ENCODE peak calls at places on chromosomes 3 and 15, in nine cellular contexts. L, C, U, V, J, E, Q, H and D are unnamed samples. For H3K4me1 and H3K9me3, the result is how much of the 10 kb centered on the place peaks cover.

GRCh38 chr3:55159711-55160110 is 231.9 kb upstream of the LRTM1 start:
- DNase-seq in Q (no peak), L (no peak), J (no peak), U (no peak), E (no peak), V (no peak), H (no peak), C (no peak), D (no peak)

GRCh38 chr3:23740517-23741402 is 65.0 kb upstream of the UBE2E1 start:
- DNase-seq in U (no peak), H (peak), J (peak), C (no peak), Q (peak), E (no peak), L (no peak), V (peak), D (peak)

GRCh38 chr15:99412626-99413025 is 153.2 kb upstream of the MEF2A start:
- DNase-seq in J (no peak), Q (no peak), H (no peak), L (no peak), U (peak), V (no peak), C (no peak), E (no peak), D (no peak)

GRCh38 chr15:67201136-67201535 is 53.3 kb downstream of the AAGAB start:
- DNase-seq in C (no peak), V (no peak), J (no peak), H (no peak), L (no peak), E (no peak), Q (no peak), U (no peak), D (no peak)

GRCh38 chr3:107953707-107954106 is 137.1 kb downstream of the CD47 start:
- DNase-seq in L (no peak), V (no peak), C (no peak), E (no peak), J (no peak), H (no peak), U (no peak), Q (no peak), D (no peak)

GRCh38 chr15:79853492-79854328 is 43.1 kb downstream of the MTHFS start:
- DNase-seq in Q (peak), U (no peak), E (peak), H (peak), C (peak), L (peak), V (peak), J (peak), D (peak)

GRCh38 chr15:62868507-62868906 is 174.0 kb upstream of the TPM1 start:
- DNase-seq in J (no peak), H (no peak), V (no peak), E (no peak), Q (peak), U (no peak), C (no peak), L (no peak), D (no peak)

GRCh38 chr3:21457084-21457483 is 293.9 kb downstream of the ZNF385D start:
- DNase-seq in H (no peak), L (no peak), V (no peak), J (no peak), C (no peak), U (no peak), Q (no peak), E (no peak), D (no peak)

GRCh38 chr15:93072011-93072410 is 17.0 kb downstream of the RGMA start:
- DNase-seq in J (no peak), Q (peak), U (no peak), L (no peak), E (no peak), V (peak), C (no peak), H (no peak), D (no peak)

GRCh38 chr3:109275702-109276293 is 40.5 kb downstream of the DPPA2 start:
- DNase-seq in H (peak), U (no peak), J (no peak), E (no peak), C (no peak), Q (peak), V (peak), L (peak), D (no peak)

GRCh38 chr15:87829651-87830050 is 426.9 kb downstream of the NTRK3 start:
- DNase-seq in V (peak), Q (peak), J (no peak), E (peak), L (no peak), C (no peak), H (no peak), U (no peak), D (no peak)

GRCh38 chr3:30332196-30333021 is 274.0 kb upstream of the TGFBR2 start:
- DNase-seq in C (no peak), U (no peak), J (peak), H (no peak), Q (no peak), L (no peak), V (no peak), E (no peak), D (no peak)

GRCh38 chr3:15097889-15098288 is 1.1 kb downstream of the RBSN start:
- DNase-seq in J (no peak), V (no peak), L (no peak), C (no peak), U (no peak), E (no peak), H (no peak), Q (peak), D (no peak)

GRCh38 chr15:83270176-83270575 is 14.3 kb downstream of the BNC1 start:
- DNase-seq in L (no peak), Q (no peak), C (no peak), E (no peak), H (no peak), V (no peak), J (no peak), U (no peak), D (no peak)

GRCh38 chr3:117868766-117869165 is 1159.2 kb downstream of the TUSC7 start:
- DNase-seq in J (no peak), Q (peak), V (no peak), H (no peak), L (no peak), E (no peak), C (no peak), U (no peak), D (no peak)

GRCh38 chr3:122299872-122300460 is 25.1 kb upstream of the CSTA start:
- DNase-seq in C (peak), Q (no peak), J (no peak), H (peak), V (peak), E (no peak), U (no peak), L (no peak), D (no peak)

GRCh38 chr3:133277813-133278212 is 122.0 kb upstream of the BFSP2 start:
- DNase-seq in V (peak), Q (peak), E (no peak), U (no peak), J (no peak), H (no peak), L (no peak), C (no peak), D (no peak)

GRCh38 chr15:31758126-31758525 is 272.2 kb upstream of the CHRNA7 start:
- DNase-seq in C (no peak), V (peak), J (peak), Q (peak), U (no peak), H (peak), E (no peak), L (peak), D (peak)

GRCh38 chr15:68783226-68784054 is 37.3 kb downstream of the ANP32A start:
- DNase-seq in J (peak), C (peak), Q (no peak), H (peak), U (no peak), V (no peak), L (no peak), E (peak), D (no peak)

GRCh38 chr3:124995460-124995994 is 60.3 kb downstream of the HEG1 start:
- DNase-seq in L (peak), H (peak), E (peak), V (peak), J (peak), U (no peak), C (peak), Q (peak), D (peak)

GRCh38 chr3:40588406-40588805 is 63.6 kb downstream of the ZNF621 start:
- DNase-seq in C (no peak), L (no peak), V (no peak), J (no peak), Q (no peak), U (no peak), H (no peak), E (no peak), D (no peak)

GRCh38 chr3:143188881-143189280 is 69.3 kb downstream of the CHST2 start:
- DNase-seq in V (no peak), L (no peak), U (no peak), C (no peak), E (no peak), J (no peak), Q (peak), H (no peak), D (no peak)

GRCh38 chr15:66823601-66824000 is 121.6 kb downstream of the SMAD6 start:
- DNase-seq in U (peak), L (no peak), Q (no peak), V (no peak), C (no peak), J (no peak), H (no peak), E (no peak), D (no peak)

GRCh38 chr3:86951343-86951742 is 39.6 kb downstream of the VGLL3 start:
- DNase-seq in C (no peak), Q (peak), H (no peak), E (no peak), L (no peak), J (no peak), V (no peak), U (no peak), D (no peak)

GRCh38 chr3:43953814-43954241 is 263.1 kb downstream of the ABHD5 start:
- DNase-seq in H (no peak), C (no peak), J (no peak), E (no peak), V (peak), U (no peak), L (no peak), Q (peak), D (no peak)

GRCh38 chr15:100311829-100312228 is 29.9 kb downstream of the ADAMTS17 start:
- DNase-seq in J (no peak), Q (no peak), C (no peak), H (no peak), L (no peak), U (no peak), V (no peak), E (no peak), D (no peak)

GRCh38 chr15:81091889-81092558 is 42.0 kb upstream of the CFAP161 start:
- DNase-seq in L (peak), V (peak), U (no peak), Q (peak), C (no peak), E (peak), H (no peak), J (no peak), D (no peak)

GRCh38 chr15:91941871-91942270 is 88.4 kb downstream of the SLCO3A1 start:
- DNase-seq in C (no peak), Q (peak), L (no peak), V (peak), E (no peak), U (no peak), J (no peak), H (no peak), D (no peak)

GRCh38 chr3:59913645-59914044 is 863.8 kb upstream of the CFAP20DC start:
- DNase-seq in Q (no peak), L (no peak), U (no peak), J (no peak), E (no peak), H (no peak), V (no peak), C (no peak), D (no peak)

GRCh38 chr3:26712211-26713026 is 89.8 kb downstream of the LRRC3B start:
- DNase-seq in J (no peak), H (no peak), V (peak), U (no peak), Q (peak), C (no peak), L (peak), E (no peak), D (no peak)

GRCh38 chr15:32825219-32825618 is 107.4 kb downstream of the GREM1 start:
- DNase-seq in Q (peak), U (no peak), V (peak), E (no peak), J (no peak), C (no peak), L (no peak), H (no peak), D (no peak)

GRCh38 chr3:59820352-59820934 is 770.6 kb upstream of the CFAP20DC start:
- DNase-seq in J (no peak), C (no peak), H (no peak), U (no peak), Q (peak), V (no peak), L (no peak), E (no peak), D (no peak)

GRCh38 chr3:191792580-191792979 is 331.6 kb downstream of the PYDC2 start:
- DNase-seq in H (no peak), L (no peak), C (no peak), Q (no peak), U (no peak), E (no peak), J (no peak), V (no peak), D (no peak)

GRCh38 chr3:98564282-98565005 is 29.0 kb downstream of the CPOX start:
- DNase-seq in E (peak), J (no peak), U (no peak), H (no peak), C (no peak), L (no peak), V (no peak), Q (no peak), D (no peak)
- H3K4me1 ChIP-seq in E (under half), J (under half), U (under half), H (under half), C (under half), L (under half), V (under half), Q (under half), D (under half)

DNA sequence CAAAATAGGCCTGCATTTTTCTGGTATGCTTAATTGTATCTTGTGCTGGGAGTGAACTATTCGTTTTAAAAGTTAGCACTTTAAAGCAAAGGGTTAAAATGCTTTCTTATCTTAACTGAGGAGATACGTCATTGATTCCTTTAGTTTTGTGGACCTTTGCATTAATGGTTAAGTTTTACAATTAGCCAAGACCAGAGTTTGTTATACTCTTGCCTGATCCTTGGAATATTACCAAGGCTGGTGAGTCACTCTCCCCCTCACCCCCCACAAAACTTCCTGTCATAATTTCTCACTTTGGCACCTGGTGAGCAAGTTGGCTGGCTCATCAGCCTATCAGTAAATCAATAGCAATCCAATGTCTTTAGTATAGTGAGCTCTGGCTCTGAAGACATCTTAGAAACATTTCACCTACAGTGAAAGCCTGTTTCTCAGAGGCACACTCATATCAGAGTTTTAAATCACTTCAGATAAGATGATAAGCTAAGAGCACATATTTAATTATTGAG is 26.7 kb downstream of the SLC2A2 start:
- DNase-seq in L (no peak), C (no peak), U (no peak), E (no peak), V (peak), J (no peak), H (peak), Q (peak), D (no peak)
- H3K9me3 ChIP-seq in L (under half), C (under half), U (under half), E (under half), V (under half), J (under half), H (under half), Q (under half), D (under half)

GRCh38 chr15:51870774-51871173 is 41.3 kb downstream of the TMOD3 start:
- DNase-seq in C (no peak), H (no peak), U (no peak), J (no peak), L (no peak), E (no peak), V (no peak), Q (no peak), D (no peak)
- H3K4me1 ChIP-seq in C (under half), H (under half), U (under half), J (under half), L (under half), E (under half), V (under half), Q (under half), D (under half)

GRCh38 chr15:27714675-27715074 is 384.4 kb downstream of the OCA2 start:
- DNase-seq in C (no peak), E (no peak), Q (no peak), L (no peak), J (no peak), V (no peak), U (no peak), H (no peak), D (no peak)
- H3K9me3 ChIP-seq in C (under half), E (under half), Q (under half), L (under half), J (under half), V (under half), U (under half), H (under half), D (under half)

GRCh38 chr3:53267766-53268165 is 11.9 kb upstream of the TKT start:
- DNase-seq in L (no peak), U (no peak), Q (no peak), H (no peak), E (no peak), C (no peak), J (no peak), V (no peak), D (no peak)

GRCh38 chr3:53263907-53264306 is 8.1 kb upstream of the TKT start:
- DNase-seq in V (no peak), E (no peak), J (no peak), H (no peak), C (no peak), L (no peak), Q (no peak), U (no peak), D (no peak)

GRCh38 chr3:53261712-53262111 is 5.9 kb upstream of the TKT start:
- DNase-seq in E (no peak), V (no peak), Q (no peak), H (no peak), L (no peak), J (no peak), U (peak), C (no peak), D (no peak)

GRCh38 chr3:53260286-53260785 is 4.5 kb upstream of the TKT start:
- DNase-seq in H (no peak), J (no peak), V (no peak), L (no peak), Q (no peak), C (no peak), U (no peak), E (no peak), D (no peak)

DNA sequence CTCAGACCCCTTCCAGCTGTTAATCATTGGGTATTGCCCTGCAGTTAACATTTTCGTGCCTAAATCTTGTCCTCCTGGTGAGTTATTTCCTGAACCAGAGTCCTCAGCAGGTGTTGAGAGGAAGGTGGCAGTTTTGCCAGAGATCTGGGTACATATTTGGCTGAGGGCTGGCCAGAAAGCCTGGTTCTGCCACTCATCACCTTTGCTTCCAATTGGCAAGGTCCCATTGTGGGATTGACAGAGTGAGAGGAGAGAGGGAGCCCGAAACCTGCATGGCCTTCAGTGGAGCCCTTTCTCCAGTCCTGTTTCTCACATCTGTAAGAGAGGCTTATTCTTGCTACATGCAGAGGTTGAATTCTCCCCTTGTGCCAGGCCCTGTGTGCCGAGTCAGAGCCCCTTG is 8.9 kb upstream of the TKT start:
- DNase-seq in L (peak), E (peak), Q (no peak), H (no peak), C (no peak), V (no peak), J (no peak), U (peak), D (no peak)
- H3K4me1 ChIP-seq in L (under half), E (under half), Q (under half), H (under half), C (under half), V (under half), J (under half), U (under half), D (under half)

DNA sequence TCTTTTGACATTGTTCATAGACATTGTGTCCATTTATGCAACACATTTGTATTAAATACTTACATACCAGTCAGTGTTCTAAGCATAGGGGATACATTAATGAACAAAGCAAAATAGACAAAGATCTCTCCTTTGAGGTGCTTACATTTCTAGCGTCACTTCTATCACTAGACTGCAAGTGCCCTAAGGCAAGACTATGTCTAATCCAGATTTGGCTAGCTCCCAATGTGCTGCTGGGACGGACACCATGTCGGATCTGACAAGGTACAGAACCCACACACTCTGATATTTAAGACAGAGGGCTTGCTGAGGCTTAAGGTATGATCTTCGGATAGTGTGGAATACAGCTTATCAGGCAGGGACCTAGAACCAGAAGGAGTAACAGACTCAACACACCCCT is 41.4 kb downstream of the MYLK start:
- DNase-seq in Q (no peak), H (no peak), L (no peak), C (no peak), U (no peak), V (no peak), J (no peak), E (no peak), D (no peak)
- H3K9me3 ChIP-seq in Q (under half), H (under half), L (under half), C (under half), U (under half), V (under half), J (under half), E (under half), D (under half)